ENCODE peak calls at places on chromosome 18, in seven cellular contexts. E is ACHN; P is germinal center; W is stimulated activated CD4-positive, alpha-beta T cell treated with anti-CD3 and anti-CD28 coated beads, Interleukin-12 subunit alpha, Interleukin-12 subunit beta, amount 100 ng/mL, for 4 hours; S is DND-41; C is EH; O is iris pigment epithelial cell. F is an unnamed sample.

GRCh38 chr18:47485221-47485797 is 233.8 kb upstream of the SKOR2 start:
- DNase-seq in E (no peak), P (no peak), W (no peak), S (no peak), C (no peak), O (no peak), F (no peak)

GRCh38 chr18:5839102-5839501 is 56.2 kb downstream of the TMEM200C start:
- DNase-seq in E (no peak), P (no peak), W (no peak), S (no peak), C (no peak), O (no peak), F (no peak)

GRCh38 chr18:13612111-13612997 is 114.0 kb downstream of the FAM210A start:
- DNase-seq in E (no peak), P (peak), W (peak), S (peak), C (no peak), O (no peak), F (peak)

GRCh38 chr18:52486052-52486451 is 146.1 kb downstream of the DCC start:
- DNase-seq in E (no peak), P (no peak), W (no peak), S (no peak), C (no peak), O (no peak), F (no peak)

GRCh38 chr18:56469582-56469981 is 168.8 kb downstream of the TXNL1 start:
- DNase-seq in E (no peak), P (no peak), W (no peak), S (no peak), C (no peak), O (no peak), F (no peak)

GRCh38 chr18:41938445-41938844 is 16.6 kb upstream of the PIK3C3 start:
- DNase-seq in E (peak), P (no peak), W (no peak), S (no peak), C (peak), O (peak), F (no peak)

GRCh38 chr18:76602169-76602568 is 107.1 kb upstream of the ZNF516 start:
- DNase-seq in E (no peak), P (no peak), W (no peak), S (no peak), C (no peak), O (no peak), F (no peak)

GRCh38 chr18:12595571-12596255 is 62.2 kb downstream of the SPIRE1 start:
- DNase-seq in E (no peak), P (no peak), W (no peak), S (no peak), C (no peak), O (no peak), F (no peak)

GRCh38 chr18:57759650-57760049 is 43.5 kb downstream of the ATP8B1 start:
- DNase-seq in E (peak), P (no peak), W (no peak), S (no peak), C (no peak), O (peak), F (no peak)

GRCh38 chr18:26356045-26356785 is 130.0 kb downstream of the TAF4B start:
- DNase-seq in E (no peak), P (no peak), W (no peak), S (no peak), C (no peak), O (no peak), F (no peak)

GRCh38 chr18:72830109-72830508 is 37.7 kb downstream of the NETO1 start:
- DNase-seq in E (peak), P (no peak), W (no peak), S (peak), C (peak), O (no peak), F (no peak)

GRCh38 chr18:13279181-13280065 is 60.9 kb downstream of the LDLRAD4 start:
- DNase-seq in E (no peak), P (peak), W (peak), S (no peak), C (no peak), O (no peak), F (no peak)

GRCh38 chr18:72869786-72870185 is 2.0 kb upstream of the NETO1 start:
- DNase-seq in E (no peak), P (no peak), W (no peak), S (peak), C (no peak), O (no peak), F (no peak)

F was measured in adrenal gland.